ENCODE peak calls at places on chromosomes 11 and 22, in four cellular contexts. S is esophagus squamous epithelium, Q is vagina, U is Caco-2. I is an unnamed sample.

GRCh38 chr11:8812438-8812837 is 98.6 kb upstream of the AKIP1 start:
- DNase-seq in U (no peak), S (no peak), Q (no peak), I (no peak)

GRCh38 chr11:65133724-65134123 is 595 bp downstream of the SYVN1 start:
- DNase-seq in Q (no peak), S (no peak), U (no peak), I (no peak)

GRCh38 chr11:128929468-128929867 is 13.2 kb downstream of the TP53AIP1 start:
- DNase-seq in Q (no peak), S (no peak), U (no peak), I (no peak)

GRCh38 chr11:45025716-45026492 is 75.2 kb upstream of the TP53I11 start:
- DNase-seq in S (no peak), U (no peak), Q (no peak), I (no peak)

GRCh38 chr11:114063149-114063828 is 3.8 kb downstream of the ZBTB16 start:
- DNase-seq in S (no peak), U (no peak), Q (no peak), I (no peak)

GRCh38 chr22:16949561-16949960 is 58.5 kb downstream of the GAB4 start:
- DNase-seq in U (no peak), Q (peak), S (no peak), I (no peak)

GRCh38 chr22:29520851-29521250 is 32.7 kb downstream of the THOC5 start:
- DNase-seq in U (no peak), Q (no peak), S (no peak), I (no peak)

GRCh38 chr11:63866211-63866610 is 27.3 kb downstream of the MARK2 start:
- DNase-seq in S (no peak), U (no peak), Q (no peak), I (peak)

GRCh38 chr22:23149743-23150238 is 4.5 kb downstream of the RAB36 start:
- DNase-seq in U (no peak), S (no peak), Q (no peak), I (no peak)

GRCh38 chr22:28855355-28856094 is 27.8 kb upstream of the ZNRF3 start:
- DNase-seq in Q (no peak), S (no peak), U (peak), I (peak)

GRCh38 chr22:23225724-23226496 is 45.6 kb downstream of the BCR start:
- DNase-seq in S (no peak), U (no peak), Q (no peak), I (no peak)

GRCh38 chr11:126333142-126333541 is 22.3 kb upstream of the ST3GAL4 start:
- DNase-seq in S (no peak), U (no peak), Q (no peak), I (no peak)

GRCh38 chr22:37634505-37635002 is 4.9 kb upstream of the SH3BP1 start:
- DNase-seq in Q (no peak), U (no peak), S (no peak), I (no peak)

GRCh38 chr11:116539211-116539610 is 233.6 kb downstream of the BUD13 start:
- DNase-seq in U (peak), S (no peak), Q (no peak), I (no peak)

GRCh38 chr22:34105461-34106062 is 185.3 kb upstream of the LARGE1 start:
- DNase-seq in S (no peak), Q (no peak), U (no peak), I (no peak)

GRCh38 chr11:2533642-2534115 is 88.9 kb downstream of the KCNQ1 start:
- DNase-seq in U (peak), S (no peak), Q (no peak), I (no peak)

GRCh38 chr11:131537196-131537595 is 166.8 kb downstream of the NTM start:
- DNase-seq in U (no peak), Q (no peak), S (no peak), I (no peak)

GRCh38 chr11:121590772-121591404 is 138.1 kb upstream of the SORL1-AS1 start:
- DNase-seq in Q (no peak), U (no peak), S (no peak), I (no peak)

GRCh38 chr22:42281284-42281683 is 10.8 kb upstream of the TCF20 start:
- DNase-seq in U (no peak), S (no peak), Q (no peak), I (no peak)

GRCh38 chr11:33540946-33541915 is 159.4 kb downstream of the C11orf91 start:
- DNase-seq in S (no peak), U (no peak), Q (no peak), I (no peak)

GRCh38 chr22:31692186-31692886 is 30.3 kb upstream of the PISD start:
- DNase-seq in S (no peak), Q (no peak), U (no peak), I (no peak)

GRCh38 chr11:114232400-114233070 is 63.7 kb upstream of the NNMT start:
- DNase-seq in S (no peak), Q (no peak), U (no peak), I (no peak)

GRCh38 chr11:109940816-109941215 is 152.4 kb upstream of the ZC3H12C start:
- DNase-seq in Q (no peak), U (no peak), S (no peak), I (no peak)

GRCh38 chr11:69642913-69643632 is 2.1 kb downstream of the CCND1 start:
- DNase-seq in U (peak), Q (no peak), S (no peak), I (peak)

GRCh38 chr11:64224891-64225607 is 937 bp downstream of the TRPT1 start:
- DNase-seq in Q (no peak), S (no peak), U (peak), I (no peak)

GRCh38 chr11:80122211-80122610 is 681.4 kb upstream of the TENM4 start:
- DNase-seq in U (no peak), S (no peak), Q (no peak), I (no peak)

DNA sequence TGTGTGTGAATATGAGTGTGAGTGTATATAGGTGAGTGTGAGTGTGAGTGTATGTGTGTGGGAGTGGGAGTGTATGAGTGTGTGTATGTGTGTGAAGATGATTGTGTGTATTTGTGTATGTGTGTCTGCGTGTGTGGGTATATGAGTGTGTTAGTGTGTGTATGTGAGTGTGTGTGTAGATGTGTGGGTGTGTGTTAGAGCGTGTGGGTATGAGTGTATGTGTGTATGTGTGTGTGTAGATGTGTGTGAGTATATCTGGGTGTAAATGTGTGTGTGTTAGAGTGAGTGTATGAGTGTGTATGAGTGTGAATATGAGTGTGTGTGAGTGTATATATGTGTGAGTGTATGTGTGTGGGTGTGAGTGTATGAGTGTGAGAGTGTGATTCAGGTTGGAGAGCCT is 11.1 kb upstream of the LRRC10B start:
- DNase-seq in S (no peak), U (no peak), Q (no peak), I (no peak)
- TF ChIP-seq CTCF in S (no peak), U (no peak), Q (no peak), I (no peak)

DNA sequence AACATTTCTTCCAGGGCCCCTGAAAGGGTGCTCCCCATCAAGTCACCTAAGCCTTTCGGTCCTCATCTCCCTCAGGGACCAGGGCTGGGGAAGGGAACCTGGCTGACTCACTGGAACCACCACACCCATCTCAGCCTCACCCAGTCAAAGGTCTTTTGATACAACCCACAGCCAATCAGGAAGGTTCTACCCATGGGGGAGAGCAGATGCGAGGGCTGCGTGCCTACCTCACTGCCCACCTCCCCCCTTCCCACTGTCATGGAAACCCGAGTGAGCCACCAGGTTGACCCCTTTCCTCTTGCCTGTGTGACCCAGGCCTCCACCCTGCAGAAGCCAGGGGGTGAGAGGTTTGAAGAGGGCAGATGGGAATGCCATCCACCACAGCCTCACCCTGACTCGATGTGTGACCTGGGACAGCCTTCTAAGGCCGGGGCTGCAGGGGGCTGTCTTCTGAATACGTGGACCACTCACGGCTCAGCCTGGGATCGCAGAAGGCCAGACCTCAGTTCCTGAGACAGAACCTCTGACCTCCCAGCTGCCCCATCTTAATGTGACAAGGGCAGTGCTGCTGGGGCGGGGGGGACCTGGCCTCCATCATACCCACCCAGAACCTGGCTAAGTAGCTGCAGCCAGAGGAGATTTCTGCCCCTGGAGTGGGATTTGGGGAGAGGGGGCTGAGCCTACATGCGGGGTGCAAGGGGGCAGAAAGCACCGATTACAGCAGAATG is 2.7 kb downstream of the MDK start:
- DNase-seq in S (no peak), Q (no peak), U (no peak), I (no peak)
- H3K4me3 ChIP-seq in S (no peak), Q (no peak), U (no peak), I (no peak)

DNA sequence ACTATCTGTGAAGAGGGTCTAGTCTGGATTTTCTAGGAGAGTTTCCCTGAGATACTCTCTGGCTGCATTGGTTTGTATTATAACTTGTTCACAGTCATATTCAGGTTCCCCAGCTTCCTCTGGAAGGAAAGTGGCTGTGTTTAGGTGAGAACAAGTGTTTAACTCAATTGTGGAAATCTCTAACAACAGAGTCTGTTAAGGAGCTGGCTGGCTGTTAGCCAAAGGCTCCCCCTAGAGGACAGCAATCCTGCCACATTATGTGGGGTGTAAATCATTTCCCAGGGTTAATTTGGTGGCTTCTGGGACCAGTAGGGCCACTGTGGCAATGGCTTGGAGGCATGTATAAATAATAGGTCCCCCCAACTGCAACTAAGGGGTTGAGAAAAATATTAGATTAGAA is 18.4 kb downstream of the MS4A6E start:
- DNase-seq in Q (no peak), S (no peak), U (no peak), I (no peak)
- TF ChIP-seq CTCF in Q (no peak), S (no peak), U (peak), I (peak)

GRCh38 chr11:57648791-57649735 is 649 bp downstream of the YPEL4 start:
- DNase-seq in Q (no peak), U (no peak), S (no peak), I (no peak)
- H3K4me3 ChIP-seq in Q (peak), U (no peak), S (peak), I (no peak)

I was measured in GM12864.